ENCODE peak calls at places on chromosomes 16 and 17, in eight cellular contexts. E is CD8-positive, alpha-beta T cell; Q is left ventricle myocardium inferior; R is cardiac muscle cell; X is IMR-90; Z is AG10803; W is WERI-Rb-1; V is AG09309. B is an unnamed sample.

GRCh38 chr17:38915639-38915995 is 9.8 kb upstream of the LASP1NB start:
- DNase-seq in E (no peak), Q (no peak), R (no peak), X (no peak), Z (no peak), W (no peak), V (no peak), B (no peak)

GRCh38 chr17:15409721-15410247 is 57.6 kb downstream of the CDRT4 start:
- DNase-seq in E (no peak), Q (peak), R (peak), X (peak), Z (peak), W (no peak), V (peak), B (no peak)

GRCh38 chr16:84543931-84544776 is 39.7 kb upstream of the MEAK7 start:
- DNase-seq in E (peak), Q (no peak), R (no peak), X (peak), Z (no peak), W (no peak), V (no peak), B (no peak)

GRCh38 chr17:61496174-61496956 is 44.1 kb downstream of the TBX4 start:
- DNase-seq in E (no peak), Q (no peak), R (no peak), X (no peak), Z (no peak), W (no peak), V (no peak), B (no peak)

GRCh38 chr17:48025904-48026502 is 11.6 kb downstream of the COPZ2 start:
- DNase-seq in E (no peak), Q (no peak), R (peak), X (no peak), Z (no peak), W (no peak), V (no peak), B (no peak)

GRCh38 chr17:65155622-65156021 is 18.5 kb downstream of the RGS9 start:
- DNase-seq in E (no peak), Q (no peak), R (no peak), X (no peak), Z (no peak), W (no peak), V (no peak), B (peak)

GRCh38 chr17:82823004-82823403 is 16.8 kb downstream of the ZNF750 start:
- DNase-seq in E (no peak), Q (no peak), R (no peak), X (no peak), Z (no peak), W (peak), V (no peak), B (no peak)

GRCh38 chr17:37361543-37361942 is 14.2 kb upstream of the C17orf78 start:
- DNase-seq in E (no peak), Q (no peak), R (no peak), X (no peak), Z (no peak), W (peak), V (no peak), B (no peak)

GRCh38 chr17:46832945-46833839 is 14.7 kb upstream of the WNT3 start:
- DNase-seq in E (no peak), Q (no peak), R (peak), X (peak), Z (peak), W (no peak), V (peak), B (no peak)

GRCh38 chr17:40485851-40486512 is 15.4 kb downstream of the TNS4 start:
- DNase-seq in E (no peak), Q (no peak), R (peak), X (peak), Z (peak), W (no peak), V (peak), B (no peak)

GRCh38 chr17:2749784-2750181 is 331 bp upstream of the CCDC92B start:
- DNase-seq in E (peak), Q (peak), R (peak), X (peak), Z (peak), W (peak), V (no peak), B (peak)

GRCh38 chr17:8658800-8659199 is 28.3 kb upstream of the MYH10 start:
- DNase-seq in E (no peak), Q (no peak), R (no peak), X (no peak), Z (no peak), W (no peak), V (no peak), B (no peak)

GRCh38 chr16:88444826-88445582 is 8.1 kb upstream of the ZFPM1 start:
- DNase-seq in E (no peak), Q (no peak), R (no peak), X (no peak), Z (no peak), W (no peak), V (no peak), B (no peak)

GRCh38 chr16:5416013-5416412 is 318.4 kb upstream of the EEF2KMT start:
- DNase-seq in E (no peak), Q (no peak), R (no peak), X (no peak), Z (no peak), W (no peak), V (no peak), B (no peak)

GRCh38 chr16:83995756-83996155 is 27.7 kb downstream of the NECAB2 start:
- DNase-seq in E (no peak), Q (peak), R (peak), X (peak), Z (no peak), W (no peak), V (no peak), B (no peak)

GRCh38 chr16:68403704-68404103 is 44.6 kb downstream of the SMPD3 start:
- DNase-seq in E (no peak), Q (no peak), R (no peak), X (no peak), Z (no peak), W (no peak), V (no peak), B (no peak)

GRCh38 chr16:84463221-84463620 is 41.2 kb downstream of the MEAK7 start:
- DNase-seq in E (no peak), Q (no peak), R (no peak), X (no peak), Z (no peak), W (no peak), V (no peak), B (no peak)

GRCh38 chr17:65547253-65547670 is 14.2 kb downstream of the AXIN2 start:
- DNase-seq in E (no peak), Q (no peak), R (no peak), X (peak), Z (peak), W (no peak), V (no peak), B (no peak)

GRCh38 chr17:33712120-33712519 is 419.0 kb upstream of the ASIC2 start:
- DNase-seq in E (no peak), Q (no peak), R (no peak), X (no peak), Z (no peak), W (no peak), V (no peak), B (no peak)

GRCh38 chr17:58283674-58284612 is 3.2 kb upstream of the MPO start:
- DNase-seq in E (no peak), Q (no peak), R (no peak), X (no peak), Z (no peak), W (no peak), V (no peak), B (no peak)

GRCh38 chr17:14781123-14781522 is 480.2 kb downstream of the HS3ST3B1 start:
- DNase-seq in E (no peak), Q (no peak), R (no peak), X (no peak), Z (no peak), W (peak), V (no peak), B (no peak)

GRCh38 chr17:78294776-78295175 is 63.3 kb downstream of the TMEM235 start:
- DNase-seq in E (no peak), Q (no peak), R (peak), X (peak), Z (no peak), W (no peak), V (peak), B (no peak)

GRCh38 chr16:24980077-24980793 is 34.9 kb downstream of the ARHGAP17 start:
- DNase-seq in E (no peak), Q (no peak), R (no peak), X (no peak), Z (peak), W (no peak), V (no peak), B (peak)

GRCh38 chr17:73029021-73029420 is 63.5 kb downstream of the SLC39A11 start:
- DNase-seq in E (no peak), Q (no peak), R (no peak), X (no peak), Z (no peak), W (no peak), V (no peak), B (no peak)
- TF ChIP-seq CTCF in E (no peak), Q (no peak), R (no peak), X (no peak), Z (no peak), W (no peak), V (no peak), B (no peak)

GRCh38 chr16:11394593-11394960 is 49.3 kb downstream of the RMI2 start:
- DNase-seq in E (no peak), Q (no peak), R (no peak), X (no peak), Z (no peak), W (no peak), V (no peak), B (no peak)

GRCh38 chr16:11396241-11397048 is 51.2 kb downstream of the RMI2 start:
- DNase-seq in E (peak), Q (peak), R (peak), X (peak), Z (peak), W (peak), V (no peak), B (peak)

GRCh38 chr16:11395949-11396240 is 50.6 kb downstream of the RMI2 start:
- DNase-seq in E (no peak), Q (no peak), R (no peak), X (no peak), Z (no peak), W (no peak), V (no peak), B (no peak)

GRCh38 chr16:11393861-11394592 is 48.8 kb downstream of the RMI2 start:
- DNase-seq in E (no peak), Q (no peak), R (no peak), X (no peak), Z (no peak), W (no peak), V (no peak), B (no peak)

GRCh38 chr16:11395008-11395948 is 50.0 kb downstream of the RMI2 start:
- DNase-seq in E (no peak), Q (no peak), R (no peak), X (no peak), Z (peak), W (no peak), V (no peak), B (no peak)
- TF ChIP-seq CTCF in E (no peak), Q (no peak), R (no peak), X (no peak), Z (no peak), W (peak), V (no peak), B (no peak)

GRCh38 chr17:42333053-42333452 is 44.8 kb downstream of the STAT5A start:
- DNase-seq in E (no peak), Q (no peak), R (no peak), X (no peak), Z (no peak), W (no peak), V (no peak), B (no peak)

GRCh38 chr17:42339221-42339620 is 49.0 kb downstream of the STAT3 start:
- DNase-seq in E (no peak), Q (no peak), R (no peak), X (no peak), Z (no peak), W (no peak), V (no peak), B (no peak)

GRCh38 chr17:42329025-42329976 is 41.0 kb downstream of the STAT5A start:
- DNase-seq in E (no peak), Q (no peak), R (peak), X (peak), Z (peak), W (no peak), V (no peak), B (no peak)

GRCh38 chr17:42337442-42337841 is 49.1 kb downstream of the STAT5A start:
- DNase-seq in E (peak), Q (no peak), R (no peak), X (peak), Z (peak), W (no peak), V (peak), B (peak)

GRCh38 chr17:42334667-42335066 is 46.4 kb downstream of the STAT5A start:
- DNase-seq in E (no peak), Q (no peak), R (no peak), X (no peak), Z (peak), W (no peak), V (no peak), B (no peak)
- TF ChIP-seq CTCF in E (no peak), Q (no peak), R (peak), X (peak), Z (peak), W (no peak), V (no peak), B (no peak)

GRCh38 chr17:70808596-70808995 is 639.3 kb downstream of the KCNJ2 start:
- DNase-seq in E (no peak), Q (no peak), R (no peak), X (no peak), Z (no peak), W (no peak), V (no peak), B (no peak)
- TF ChIP-seq CTCF in E (no peak), Q (no peak), R (peak), X (peak), Z (peak), W (peak), V (no peak), B (no peak)

DNA sequence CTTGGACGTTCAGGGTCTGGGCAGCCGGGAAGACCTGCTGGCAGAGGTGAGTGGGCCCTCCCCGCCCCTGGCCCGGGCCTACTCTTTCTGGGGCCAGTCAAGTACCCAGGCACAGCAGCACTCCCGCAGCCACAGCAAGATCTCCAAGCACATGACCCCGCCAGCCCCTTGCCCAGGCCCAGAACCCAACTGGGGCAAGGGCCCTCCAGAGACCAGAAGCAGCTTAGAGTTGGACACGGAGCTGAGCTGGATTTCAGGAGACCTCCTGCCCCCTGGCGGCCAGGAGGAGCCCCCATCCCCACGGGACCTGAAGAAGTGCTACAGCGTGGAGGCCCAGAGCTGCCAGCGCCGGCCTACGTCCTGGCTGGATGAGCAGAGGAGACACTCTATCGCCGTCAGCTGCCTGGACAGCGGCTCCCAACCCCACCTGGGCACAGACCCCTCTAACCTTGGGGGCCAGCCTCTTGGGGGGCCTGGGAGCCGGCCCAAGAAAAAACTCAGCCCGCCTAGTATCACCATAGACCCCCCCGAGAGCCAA is 8.6 kb upstream of the ABCC3 start:
- DNase-seq in E (peak), Q (peak), R (peak), X (peak), Z (peak), W (peak), V (peak), B (peak)
- TF ChIP-seq CTCF in E (peak), Q (peak), R (peak), X (peak), Z (peak), W (peak), V (peak), B (peak)